ENCODE peak calls at places on chromosomes 3 and 15, in seven cellular contexts. J is heart left ventricle, D is prostate gland, W is A549, I is H1, L is vagina, G is body of pancreas. Y is an unnamed sample.

GRCh38 chr15:81939604-81940440 is 106.0 kb downstream of the MEX3B start:
- DNase-seq in J (no peak), D (no peak), W (peak), I (peak), L (no peak), G (peak), Y (no peak)

GRCh38 chr3:172591876-172592771 is 68.9 kb upstream of the TNFSF10 start:
- DNase-seq in J (no peak), D (no peak), W (no peak), I (no peak), L (no peak), G (no peak), Y (no peak)

GRCh38 chr3:141268791-141269190 is 37.2 kb downstream of the PXYLP1 start:
- DNase-seq in J (no peak), D (no peak), W (no peak), I (no peak), L (no peak), G (no peak), Y (no peak)

GRCh38 chr3:108251256-108251655 is 29.0 kb upstream of the IFT57 start:
- DNase-seq in J (no peak), D (no peak), W (no peak), I (no peak), L (no peak), G (no peak), Y (no peak)

GRCh38 chr3:195013962-195014361 is 257.0 kb downstream of the XXYLT1 start:
- DNase-seq in J (no peak), D (no peak), W (no peak), I (no peak), L (no peak), G (no peak), Y (no peak)

GRCh38 chr3:47527952-47528718 is 14.6 kb upstream of the ELP6 start:
- DNase-seq in J (no peak), D (no peak), W (no peak), I (no peak), L (no peak), G (no peak), Y (no peak)

GRCh38 chr3:52820741-52821140 is 9.7 kb downstream of the ITIH4 start:
- DNase-seq in J (no peak), D (no peak), W (peak), I (peak), L (no peak), G (peak), Y (no peak)

GRCh38 chr3:182937293-182938051 is 42.9 kb downstream of the DCUN1D1 start:
- DNase-seq in J (no peak), D (no peak), W (no peak), I (no peak), L (no peak), G (no peak), Y (no peak)

GRCh38 chr15:77709135-77709886 is 76.6 kb upstream of the LINGO1 start:
- DNase-seq in J (no peak), D (no peak), W (peak), I (no peak), L (no peak), G (no peak), Y (no peak)

GRCh38 chr3:179732661-179733348 is 80.0 kb downstream of the USP13 start:
- DNase-seq in J (peak), D (no peak), W (no peak), I (no peak), L (no peak), G (no peak), Y (no peak)

GRCh38 chr3:178010306-178010705 is 525.9 kb upstream of the KCNMB2 start:
- DNase-seq in J (no peak), D (no peak), W (no peak), I (no peak), L (no peak), G (no peak), Y (no peak)

GRCh38 chr3:188788621-188789081 is 383.1 kb upstream of the TPRG1 start:
- DNase-seq in J (no peak), D (no peak), W (no peak), I (no peak), L (no peak), G (no peak), Y (no peak)

GRCh38 chr3:175179055-175179454 is 319.9 kb downstream of the NAALADL2 start:
- DNase-seq in J (no peak), D (no peak), W (peak), I (no peak), L (no peak), G (no peak), Y (no peak)

GRCh38 chr3:66606126-66606525 is 105.3 kb upstream of the LRIG1 start:
- DNase-seq in J (no peak), D (no peak), W (no peak), I (no peak), L (no peak), G (no peak), Y (no peak)

GRCh38 chr3:139745831-139746230 is 68.1 kb upstream of the NMNAT3 start:
- DNase-seq in J (peak), D (no peak), W (no peak), I (no peak), L (no peak), G (no peak), Y (no peak)

GRCh38 chr15:85726446-85726845 is 68.3 kb downstream of the KLHL25 start:
- DNase-seq in J (no peak), D (no peak), W (no peak), I (no peak), L (no peak), G (no peak), Y (no peak)

GRCh38 chr15:85727068-85727467 is 67.7 kb downstream of the KLHL25 start:
- DNase-seq in J (no peak), D (no peak), W (no peak), I (no peak), L (no peak), G (no peak), Y (peak)

GRCh38 chr15:85725564-85725963 is 69.2 kb downstream of the KLHL25 start:
- DNase-seq in J (no peak), D (no peak), W (no peak), I (no peak), L (no peak), G (no peak), Y (no peak)

GRCh38 chr15:85723960-85724945 is 70.5 kb downstream of the KLHL25 start:
- DNase-seq in J (no peak), D (no peak), W (no peak), I (no peak), L (no peak), G (no peak), Y (no peak)

DNA sequence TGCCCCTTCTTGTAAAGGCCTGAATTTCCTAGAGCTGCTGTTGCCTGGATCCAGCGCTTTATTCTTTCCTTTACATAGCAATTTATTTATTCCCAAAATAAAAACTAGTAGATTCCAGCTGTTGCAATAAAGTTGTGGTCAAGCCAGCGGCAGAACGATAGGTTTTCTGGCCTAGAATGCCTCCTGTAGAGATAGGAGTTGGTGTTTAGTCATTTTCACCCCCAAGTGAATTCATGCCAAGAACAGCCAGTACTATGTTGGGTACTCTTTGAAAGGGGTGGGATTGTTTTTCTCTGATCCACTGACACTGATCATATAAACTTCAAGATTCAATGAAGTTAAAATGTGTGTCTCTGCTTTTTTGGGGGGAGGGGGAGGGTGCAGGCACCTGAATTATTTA is 69.7 kb downstream of the KLHL25 start:
- DNase-seq in J (no peak), D (no peak), W (no peak), I (no peak), L (no peak), G (no peak), Y (peak)
- H3K27ac ChIP-seq in J (peak), D (peak), W (no peak), I (no peak), L (peak), G (peak), Y (peak)

DNA sequence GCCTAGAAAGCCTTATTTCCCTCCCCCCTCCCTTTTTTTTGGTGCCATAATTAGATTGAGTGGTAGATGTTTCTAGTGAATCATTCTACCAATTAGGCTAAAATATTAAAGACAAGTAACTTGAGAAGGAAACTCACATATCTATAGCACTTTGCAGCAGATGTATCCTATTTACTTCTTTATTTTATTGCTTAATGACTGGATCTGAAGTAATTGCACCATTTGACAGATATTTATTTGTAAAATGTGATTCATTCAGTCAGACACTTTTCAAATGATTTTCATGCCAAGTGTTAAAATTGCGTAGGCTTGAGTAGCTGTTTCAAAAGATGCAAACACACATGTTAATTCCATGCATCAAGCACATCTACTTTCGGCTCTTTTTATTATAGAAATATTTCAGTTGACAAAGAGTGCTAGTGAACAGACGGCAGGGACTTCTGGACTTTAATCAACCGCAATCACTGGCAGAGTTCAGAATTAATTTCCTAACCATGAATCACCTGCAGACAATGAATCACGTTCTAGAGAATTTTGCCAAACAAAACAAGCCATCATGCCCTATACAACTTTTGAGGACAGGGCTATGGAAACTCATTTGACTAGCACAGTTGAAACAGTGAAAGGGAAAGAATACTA is 636.9 kb downstream of the MECOM start:
- DNase-seq in J (no peak), D (peak), W (no peak), I (no peak), L (no peak), G (no peak), Y (no peak)
- TF ChIP-seq POLR2A in J (no peak), D (no peak), W (no peak), I (no peak), L (no peak), G (no peak), Y (no peak)

GRCh38 chr15:45131510-45131909 is 1.7 kb downstream of the DUOX1 start:
- DNase-seq in J (no peak), D (no peak), W (no peak), I (no peak), L (no peak), G (no peak), Y (no peak)

GRCh38 chr15:45128971-45129639 is 574 bp downstream of the DUOXA1 start:
- DNase-seq in J (no peak), D (no peak), W (no peak), I (no peak), L (no peak), G (no peak), Y (no peak)

GRCh38 chr15:45130291-45131000 is 652 bp downstream of the DUOX1 start:
- DNase-seq in J (no peak), D (no peak), W (no peak), I (no peak), L (no peak), G (no peak), Y (no peak)

GRCh38 chr15:45126535-45127158 is 3.0 kb downstream of the DUOXA1 start:
- DNase-seq in J (no peak), D (peak), W (peak), I (no peak), L (no peak), G (peak), Y (no peak)

DNA sequence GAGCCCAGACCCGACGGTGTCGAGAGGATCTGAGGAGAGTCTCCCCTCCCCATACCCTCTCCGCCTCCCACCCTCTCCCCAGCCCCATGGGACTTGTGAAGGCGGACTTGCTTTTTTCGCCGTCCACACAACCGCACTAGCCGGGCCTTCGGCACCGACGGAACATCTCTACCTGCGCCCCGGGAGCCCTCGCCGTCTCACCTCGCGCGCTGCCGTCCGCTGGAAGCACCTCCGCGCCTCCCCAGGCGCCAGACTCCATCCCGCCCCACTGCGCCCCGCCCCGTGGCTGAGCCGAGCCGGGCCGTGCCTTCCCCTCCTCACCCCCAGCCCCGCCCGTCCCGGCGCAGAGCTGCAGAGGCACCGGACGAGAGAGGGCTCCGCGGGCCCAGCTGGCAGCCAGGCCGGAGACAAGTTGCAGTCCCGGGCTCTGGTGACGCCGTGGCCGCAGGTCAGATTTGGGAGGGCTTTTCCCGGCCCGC is at the start of the genes DUOX1 and DUOXA1:
- DNase-seq in J (no peak), D (peak), W (no peak), I (no peak), L (no peak), G (no peak), Y (no peak)
- H3K27ac ChIP-seq in J (no peak), D (peak), W (no peak), I (no peak), L (peak), G (no peak), Y (peak)

DNA sequence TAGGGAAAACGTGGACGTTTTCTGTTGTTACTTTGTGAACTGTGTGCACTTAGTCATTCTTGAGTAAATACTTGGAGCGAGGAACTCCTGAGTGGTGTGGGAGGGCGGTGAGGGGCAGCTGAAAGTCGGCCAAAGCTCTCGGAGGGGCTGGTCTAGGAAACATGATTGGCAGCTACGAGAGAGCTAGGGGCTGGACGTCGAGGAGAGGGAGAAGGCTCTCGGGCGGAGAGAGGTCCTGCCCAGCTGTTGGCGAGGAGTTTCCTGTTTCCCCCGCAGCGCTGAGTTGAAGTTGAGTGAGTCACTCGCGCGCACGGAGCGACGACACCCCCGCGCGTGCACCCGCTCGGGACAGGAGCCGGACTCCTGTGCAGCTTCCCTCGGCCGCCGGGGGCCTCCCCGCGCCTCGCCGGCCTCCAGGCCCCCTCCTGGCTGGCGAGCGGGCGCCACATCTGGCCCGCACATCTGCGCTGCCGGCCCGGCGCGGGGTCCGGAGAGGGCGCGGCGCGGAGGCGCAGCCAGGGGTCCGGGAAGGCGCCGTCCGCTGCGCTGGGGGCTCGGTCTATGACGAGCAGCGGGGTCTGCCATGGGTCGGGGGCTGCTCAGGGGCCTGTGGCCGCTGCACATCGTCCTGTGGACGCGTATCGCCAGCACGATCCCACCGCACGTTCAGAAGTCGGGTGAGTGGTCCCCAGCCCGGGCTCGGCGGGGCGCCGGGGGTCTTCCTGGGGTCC is at the start of gene TGFBR2:
- DNase-seq in J (peak), D (peak), W (peak), I (peak), L (peak), G (peak), Y (peak)
- TF ChIP-seq POLR2A in J (no peak), D (peak), W (peak), I (no peak), L (peak), G (peak), Y (peak)